ENCODE peak calls at places on chromosomes 16 and 17, in eight cellular contexts. One of them, this sample, is unnamed. For H3K4me1, the result is how much of the 10 kb centered on the place peaks cover.

GRCh38 chr17:57541472-57542394 is 203.4 kb downstream of the CCDC182 start:
- DNase-seq in ovary: no peak
- DNase-seq in HCT116: peak
- DNase-seq in body of pancreas: no peak
- DNase-seq in esophagus squamous epithelium: no peak
- DNase-seq in uterus: peak
- DNase-seq in GM12878: no peak
- DNase-seq in adrenal gland: peak
- DNase-seq in this sample: peak

GRCh38 chr16:47096297-47096696 is 47.4 kb downstream of the NETO2 start:
- DNase-seq in adrenal gland: no peak
- DNase-seq in uterus: no peak
- DNase-seq in ovary: no peak
- DNase-seq in GM12878: no peak
- DNase-seq in esophagus squamous epithelium: no peak
- DNase-seq in body of pancreas: no peak
- DNase-seq in HCT116: no peak
- DNase-seq in this sample: no peak

GRCh38 chr17:58302919-58303551 is 22.3 kb upstream of the MPO start:
- DNase-seq in esophagus squamous epithelium: no peak
- DNase-seq in ovary: no peak
- DNase-seq in HCT116: no peak
- DNase-seq in body of pancreas: no peak
- DNase-seq in GM12878: no peak
- DNase-seq in uterus: peak
- DNase-seq in adrenal gland: no peak
- DNase-seq in this sample: no peak

GRCh38 chr17:83099086-83099540 is 19.7 kb downstream of the METRNL start:
- DNase-seq in GM12878: no peak
- DNase-seq in body of pancreas: no peak
- DNase-seq in uterus: no peak
- DNase-seq in ovary: no peak
- DNase-seq in esophagus squamous epithelium: no peak
- DNase-seq in HCT116: no peak
- DNase-seq in adrenal gland: no peak
- DNase-seq in this sample: no peak

GRCh38 chr17:72158895-72159885 is 38.4 kb downstream of the SOX9 start:
- DNase-seq in body of pancreas: no peak
- DNase-seq in esophagus squamous epithelium: no peak
- DNase-seq in GM12878: no peak
- DNase-seq in adrenal gland: no peak
- DNase-seq in HCT116: no peak
- DNase-seq in ovary: no peak
- DNase-seq in uterus: no peak
- DNase-seq in this sample: peak

GRCh38 chr17:560379-560935 is 154.2 kb downstream of the VPS53 start:
- DNase-seq in uterus: no peak
- DNase-seq in HCT116: no peak
- DNase-seq in GM12878: no peak
- DNase-seq in body of pancreas: no peak
- DNase-seq in adrenal gland: no peak
- DNase-seq in ovary: no peak
- DNase-seq in esophagus squamous epithelium: no peak
- DNase-seq in this sample: no peak

GRCh38 chr17:43880420-43880991 is 26.8 kb downstream of the MPP2 start:
- DNase-seq in GM12878: no peak
- DNase-seq in esophagus squamous epithelium: no peak
- DNase-seq in ovary: no peak
- DNase-seq in body of pancreas: peak
- DNase-seq in HCT116: peak
- DNase-seq in uterus: no peak
- DNase-seq in adrenal gland: no peak
- DNase-seq in this sample: no peak

GRCh38 chr16:80273635-80274538 is 266.9 kb upstream of the DYNLRB2 start:
- DNase-seq in esophagus squamous epithelium: no peak
- DNase-seq in adrenal gland: no peak
- DNase-seq in GM12878: no peak
- DNase-seq in body of pancreas: no peak
- DNase-seq in HCT116: no peak
- DNase-seq in ovary: no peak
- DNase-seq in uterus: no peak
- DNase-seq in this sample: no peak

GRCh38 chr16:87757841-87758426 is 7.9 kb downstream of the KLHDC4 start:
- DNase-seq in ovary: no peak
- DNase-seq in GM12878: no peak
- DNase-seq in HCT116: no peak
- DNase-seq in uterus: no peak
- DNase-seq in esophagus squamous epithelium: no peak
- DNase-seq in body of pancreas: no peak
- DNase-seq in adrenal gland: no peak
- DNase-seq in this sample: no peak

GRCh38 chr17:46152423-46152822 is 40.8 kb downstream of the KANSL1 start:
- DNase-seq in HCT116: no peak
- DNase-seq in ovary: no peak
- DNase-seq in GM12878: peak
- DNase-seq in body of pancreas: no peak
- DNase-seq in adrenal gland: no peak
- DNase-seq in uterus: no peak
- DNase-seq in esophagus squamous epithelium: no peak
- DNase-seq in this sample: no peak

GRCh38 chr16:51134269-51134812 is 16.7 kb downstream of the SALL1 start:
- DNase-seq in ovary: no peak
- DNase-seq in body of pancreas: no peak
- DNase-seq in adrenal gland: no peak
- DNase-seq in uterus: no peak
- DNase-seq in GM12878: no peak
- DNase-seq in HCT116: no peak
- DNase-seq in esophagus squamous epithelium: no peak
- DNase-seq in this sample: no peak

GRCh38 chr17:34820922-34821321 is 140.3 kb downstream of the CCT6B start:
- DNase-seq in HCT116: no peak
- DNase-seq in adrenal gland: no peak
- DNase-seq in uterus: no peak
- DNase-seq in esophagus squamous epithelium: no peak
- DNase-seq in GM12878: no peak
- DNase-seq in body of pancreas: no peak
- DNase-seq in ovary: no peak
- DNase-seq in this sample: no peak

GRCh38 chr16:31093132-31093703 is 1.4 kb downstream of the VKORC1 start:
- DNase-seq in ovary: peak
- DNase-seq in body of pancreas: no peak
- DNase-seq in esophagus squamous epithelium: no peak
- DNase-seq in GM12878: no peak
- DNase-seq in adrenal gland: no peak
- DNase-seq in HCT116: no peak
- DNase-seq in uterus: no peak
- DNase-seq in this sample: no peak

GRCh38 chr16:31094088-31094423 is 541 bp downstream of the VKORC1 start:
- DNase-seq in esophagus squamous epithelium: no peak
- DNase-seq in HCT116: no peak
- DNase-seq in adrenal gland: peak
- DNase-seq in ovary: no peak
- DNase-seq in GM12878: no peak
- DNase-seq in uterus: no peak
- DNase-seq in body of pancreas: peak
- DNase-seq in this sample: no peak

GRCh38 chr16:31090540-31090939 is 1.8 kb upstream of the PRSS53 start:
- DNase-seq in esophagus squamous epithelium: no peak
- DNase-seq in adrenal gland: no peak
- DNase-seq in HCT116: no peak
- DNase-seq in ovary: peak
- DNase-seq in uterus: no peak
- DNase-seq in GM12878: no peak
- DNase-seq in body of pancreas: no peak
- DNase-seq in this sample: no peak

GRCh38 chr16:31092330-31092729 is 2.3 kb downstream of the VKORC1 start:
- DNase-seq in ovary: no peak
- DNase-seq in GM12878: no peak
- DNase-seq in adrenal gland: no peak
- DNase-seq in HCT116: no peak
- DNase-seq in body of pancreas: no peak
- DNase-seq in uterus: no peak
- DNase-seq in esophagus squamous epithelium: no peak
- DNase-seq in this sample: peak

GRCh38 chr16:31094424-31095120 is at the start of gene VKORC1:
- DNase-seq in ovary: peak
- DNase-seq in body of pancreas: peak
- DNase-seq in esophagus squamous epithelium: peak
- DNase-seq in GM12878: peak
- DNase-seq in adrenal gland: peak
- DNase-seq in uterus: peak
- DNase-seq in HCT116: peak
- DNase-seq in this sample: peak
- TF ChIP-seq POLR2A in ovary: no peak
- TF ChIP-seq POLR2A in body of pancreas: peak
- TF ChIP-seq POLR2A in esophagus squamous epithelium: no peak
- TF ChIP-seq POLR2A in GM12878: peak
- TF ChIP-seq POLR2A in adrenal gland: peak
- TF ChIP-seq POLR2A in uterus: peak
- TF ChIP-seq POLR2A in HCT116: peak
- TF ChIP-seq POLR2A in this sample: peak

GRCh38 chr16:31727553-31727952 is 146.1 kb upstream of the ZNF267 start:
- DNase-seq in body of pancreas: no peak
- DNase-seq in GM12878: no peak
- DNase-seq in ovary: no peak
- DNase-seq in adrenal gland: no peak
- DNase-seq in uterus: no peak
- DNase-seq in esophagus squamous epithelium: no peak
- DNase-seq in HCT116: no peak
- DNase-seq in this sample: no peak
- H3K4me3 ChIP-seq in body of pancreas: no peak
- H3K4me3 ChIP-seq in GM12878: no peak
- H3K4me3 ChIP-seq in ovary: no peak
- H3K4me3 ChIP-seq in adrenal gland: no peak
- H3K4me3 ChIP-seq in uterus: no peak
- H3K4me3 ChIP-seq in esophagus squamous epithelium: no peak
- H3K4me3 ChIP-seq in HCT116: no peak
- H3K4me3 ChIP-seq in this sample: no peak

DNA sequence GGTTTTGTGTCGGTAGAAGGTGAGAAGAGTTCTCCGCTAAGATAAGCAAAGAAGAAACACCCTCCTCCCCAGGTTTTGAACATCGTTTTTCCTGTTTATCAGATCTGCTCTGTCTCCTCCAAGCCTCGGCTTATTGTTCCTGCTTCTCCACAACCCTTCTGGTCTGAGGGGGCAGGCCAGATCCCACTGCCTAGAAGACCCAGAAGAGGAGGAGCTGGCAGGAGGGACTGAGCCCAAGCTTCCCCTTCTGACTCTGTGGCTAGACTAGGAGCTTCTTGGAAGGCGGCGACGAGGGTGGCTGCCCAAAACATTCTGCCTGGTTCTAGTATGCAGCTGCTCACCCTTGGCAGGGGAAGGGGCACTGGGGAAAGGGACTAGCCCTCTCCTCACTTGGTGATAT is 5.1 kb upstream of the HOXB5 start:
- DNase-seq in adrenal gland: no peak
- DNase-seq in GM12878: no peak
- DNase-seq in body of pancreas: no peak
- DNase-seq in ovary: no peak
- DNase-seq in esophagus squamous epithelium: no peak
- DNase-seq in uterus: no peak
- DNase-seq in HCT116: no peak
- DNase-seq in this sample: no peak
- H3K4me1 ChIP-seq in adrenal gland: under half
- H3K4me1 ChIP-seq in GM12878: under half
- H3K4me1 ChIP-seq in body of pancreas: under half
- H3K4me1 ChIP-seq in ovary: under half
- H3K4me1 ChIP-seq in esophagus squamous epithelium: under half
- H3K4me1 ChIP-seq in uterus: under half
- H3K4me1 ChIP-seq in HCT116: under half
- H3K4me1 ChIP-seq in this sample: under half

DNA sequence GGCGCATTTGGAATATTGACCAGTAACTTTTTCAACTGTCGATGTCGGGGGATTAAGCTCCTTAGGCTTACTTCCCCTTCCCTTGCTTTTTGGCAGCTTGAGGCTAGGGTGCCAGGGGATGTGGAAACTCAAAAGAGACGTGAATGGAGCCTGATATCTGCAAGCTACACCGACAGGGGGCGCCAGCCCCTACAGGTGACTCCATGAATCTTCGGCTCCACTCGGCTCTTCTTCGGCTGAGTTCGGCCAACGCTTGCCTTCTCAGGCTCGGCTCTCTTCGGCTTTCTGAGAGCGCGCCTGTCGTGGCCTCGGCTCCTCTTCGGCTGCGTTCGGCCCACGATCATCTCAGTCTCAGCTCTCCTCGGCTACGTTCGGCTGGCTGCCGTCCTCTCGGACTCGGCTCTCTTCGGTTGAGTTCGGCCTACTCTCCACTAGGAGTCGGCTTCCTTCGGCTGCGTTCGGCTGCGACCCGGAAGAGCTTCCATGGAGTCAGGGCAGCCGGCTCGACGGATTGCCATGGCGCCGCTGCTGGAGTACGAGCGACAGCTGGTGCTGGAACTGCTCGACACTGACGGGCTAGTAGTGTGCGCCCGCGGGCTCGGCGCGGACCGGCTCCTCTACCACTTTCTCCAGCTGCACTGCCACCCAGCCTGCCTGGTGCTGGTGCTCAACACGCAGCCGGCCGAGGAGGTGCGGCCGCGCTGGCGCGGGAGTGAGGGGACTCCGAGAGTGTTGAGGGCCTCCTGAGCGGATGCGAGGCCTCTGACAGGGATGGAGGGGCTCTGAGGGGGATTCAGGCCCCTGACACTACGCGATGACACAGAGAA is at the start of gene ERCC4:
- DNase-seq in uterus: peak
- DNase-seq in adrenal gland: peak
- DNase-seq in body of pancreas: peak
- DNase-seq in ovary: peak
- DNase-seq in GM12878: peak
- DNase-seq in esophagus squamous epithelium: peak
- DNase-seq in HCT116: peak
- DNase-seq in this sample: peak
- TF ChIP-seq POLR2A in uterus: no peak
- TF ChIP-seq POLR2A in adrenal gland: peak
- TF ChIP-seq POLR2A in body of pancreas: peak
- TF ChIP-seq POLR2A in ovary: peak
- TF ChIP-seq POLR2A in GM12878: peak
- TF ChIP-seq POLR2A in esophagus squamous epithelium: no peak
- TF ChIP-seq POLR2A in HCT116: peak
- TF ChIP-seq POLR2A in this sample: no peak

GRCh38 chr17:1997587-1998425 is 27.3 kb downstream of the RTN4RL1 start:
- DNase-seq in esophagus squamous epithelium: no peak
- DNase-seq in HCT116: no peak
- DNase-seq in GM12878: no peak
- DNase-seq in ovary: peak
- DNase-seq in adrenal gland: peak
- DNase-seq in uterus: no peak
- DNase-seq in body of pancreas: peak
- DNase-seq in this sample: no peak
- H3K4me3 ChIP-seq in esophagus squamous epithelium: peak
- H3K4me3 ChIP-seq in HCT116: no peak
- H3K4me3 ChIP-seq in GM12878: no peak
- H3K4me3 ChIP-seq in ovary: peak
- H3K4me3 ChIP-seq in adrenal gland: peak
- H3K4me3 ChIP-seq in uterus: peak
- H3K4me3 ChIP-seq in body of pancreas: peak
- H3K4me3 ChIP-seq in this sample: peak

This sample was measured in heart left ventricle.